ENCODE peak calls at places on chromosomes 3 and 15, in nine cellular contexts. K is astrocyte, N is coronary artery, U is A549, I is ascending aorta, X is HepG2, Z is spleen, F is Peyer's patch, O is heart right ventricle. A is an unnamed sample.

GRCh38 chr3:157961665-157962064 is 144.6 kb downstream of the SHOX2 start:
- DNase-seq in F (no peak), X (no peak), I (no peak), U (no peak), K (no peak), O (no peak), N (no peak), Z (no peak), A (no peak)

GRCh38 chr15:75727851-75728715 is 15.4 kb upstream of the CSPG4 start:
- DNase-seq in U (peak), N (no peak), F (peak), Z (peak), X (peak), K (no peak), O (peak), I (no peak), A (peak)

GRCh38 chr3:158642474-158643210 is 1.7 kb upstream of the GFM1 start:
- DNase-seq in U (no peak), I (no peak), Z (no peak), X (no peak), N (no peak), O (no peak), F (no peak), K (no peak), A (no peak)

GRCh38 chr3:170699158-170700053 is 113.5 kb upstream of the SLC7A14 start:
- DNase-seq in U (no peak), Z (no peak), O (no peak), K (no peak), X (no peak), I (no peak), N (no peak), F (no peak), A (peak)

GRCh38 chr3:134009345-134010000 is 20.3 kb downstream of the SLCO2A1 start:
- DNase-seq in I (no peak), N (no peak), X (no peak), Z (no peak), U (no peak), O (no peak), F (no peak), K (peak), A (peak)

GRCh38 chr3:81735334-81735733 is 26.1 kb downstream of the GBE1 start:
- DNase-seq in Z (peak), I (no peak), N (no peak), U (no peak), F (no peak), O (no peak), X (no peak), K (no peak), A (peak)

GRCh38 chr15:87707581-87708130 is 548.9 kb downstream of the NTRK3 start:
- DNase-seq in K (peak), I (no peak), U (no peak), O (no peak), N (peak), F (no peak), Z (no peak), X (no peak), A (peak)

GRCh38 chr3:106088270-106088669 is 219.5 kb upstream of the CBLB start:
- DNase-seq in X (no peak), K (no peak), I (no peak), Z (no peak), O (no peak), N (no peak), U (no peak), F (no peak), A (no peak)

GRCh38 chr3:171317133-171317532 is 143.1 kb downstream of the TNIK start:
- DNase-seq in N (no peak), K (no peak), U (no peak), Z (no peak), I (no peak), F (no peak), X (no peak), O (no peak), A (peak)

GRCh38 chr3:128878556-128879124 is 780 bp upstream of the ACAD9 start:
- DNase-seq in O (no peak), X (peak), F (no peak), U (peak), I (no peak), Z (peak), N (no peak), K (peak), A (peak)

GRCh38 chr3:197547618-197548017 is 8.2 kb downstream of the BDH1 start:
- DNase-seq in Z (no peak), U (no peak), I (no peak), N (no peak), X (peak), O (no peak), F (peak), K (no peak), A (no peak)

GRCh38 chr15:37792351-37792750 is 142.1 kb upstream of the TMCO5A start:
- DNase-seq in N (no peak), O (no peak), I (no peak), K (peak), X (no peak), Z (no peak), U (no peak), F (no peak), A (no peak)

GRCh38 chr3:8573342-8573926 is 71.2 kb downstream of the SSUH2 start:
- DNase-seq in O (no peak), I (no peak), N (no peak), U (no peak), F (no peak), Z (no peak), X (no peak), K (no peak), A (peak)

GRCh38 chr3:123758081-123758564 is 126.0 kb downstream of the MYLK start:
- DNase-seq in O (no peak), K (peak), X (peak), N (no peak), U (no peak), F (no peak), Z (no peak), I (no peak), A (no peak)

GRCh38 chr3:114478806-114479205 is 185.0 kb downstream of the TIGIT start:
- DNase-seq in F (no peak), O (no peak), U (no peak), K (no peak), X (no peak), Z (no peak), I (no peak), N (no peak), A (no peak)

GRCh38 chr3:183807329-183807728 is 18.0 kb downstream of the MAP6D1 start:
- DNase-seq in K (no peak), U (no peak), F (no peak), I (no peak), Z (peak), O (no peak), X (no peak), N (no peak), A (no peak)

GRCh38 chr3:8607285-8608040 is 37.1 kb downstream of the SSUH2 start:
- DNase-seq in I (peak), K (peak), N (peak), X (peak), U (peak), Z (no peak), O (peak), F (no peak), A (peak)

GRCh38 chr3:46399557-46399956 is 7.3 kb downstream of the CCR5AS start:
- DNase-seq in O (no peak), F (no peak), Z (no peak), U (no peak), N (no peak), K (peak), I (no peak), X (no peak), A (peak)

GRCh38 chr15:36601497-36601932 is 22.1 kb downstream of the CDIN1 start:
- DNase-seq in F (no peak), N (no peak), I (peak), K (peak), X (no peak), O (no peak), Z (no peak), U (no peak), A (peak)

GRCh38 chr3:87968668-87969067 is 90.1 kb downstream of the CGGBP1 start:
- DNase-seq in K (no peak), Z (no peak), N (no peak), F (no peak), U (no peak), X (no peak), O (no peak), I (no peak), A (no peak)

GRCh38 chr3:9690451-9691450 is 12.9 kb upstream of the CPNE9 start:
- DNase-seq in X (no peak), O (no peak), K (peak), I (no peak), F (no peak), N (no peak), Z (peak), U (no peak), A (peak)

GRCh38 chr3:59857589-59858346 is 807.9 kb upstream of the CFAP20DC start:
- DNase-seq in N (no peak), K (peak), O (peak), X (peak), U (peak), F (peak), Z (peak), I (no peak), A (peak)

GRCh38 chr15:70608156-70608555 is 155.2 kb downstream of the UACA start:
- DNase-seq in X (no peak), K (peak), N (no peak), F (no peak), U (no peak), Z (no peak), O (no peak), I (no peak), A (peak)

GRCh38 chr3:133838916-133839800 is 33.5 kb downstream of the SRPRB start:
- DNase-seq in Z (no peak), X (no peak), K (no peak), O (no peak), I (no peak), N (peak), U (no peak), F (no peak), A (no peak)

GRCh38 chr15:53022788-53023187 is 232.7 kb upstream of the ONECUT1 start:
- DNase-seq in F (no peak), Z (no peak), X (no peak), O (no peak), N (no peak), I (no peak), U (no peak), K (no peak), A (no peak)

GRCh38 chr15:68383161-68384074 is 48.5 kb downstream of the ITGA11 start:
- DNase-seq in N (peak), O (no peak), X (peak), Z (no peak), I (no peak), K (no peak), U (peak), F (no peak), A (peak)

GRCh38 chr3:171960159-171960558 is 79.2 kb upstream of the FNDC3B start:
- DNase-seq in X (no peak), N (no peak), I (no peak), K (no peak), F (no peak), U (no peak), Z (no peak), O (no peak), A (no peak)

GRCh38 chr15:92638709-92639365 is 16.7 kb downstream of the FAM174B start:
- DNase-seq in O (no peak), K (no peak), N (peak), U (no peak), Z (peak), I (no peak), F (no peak), X (no peak), A (no peak)

GRCh38 chr15:42608110-42608531 is 32.7 kb downstream of the STARD9 start:
- DNase-seq in X (no peak), Z (peak), U (no peak), I (no peak), O (no peak), N (no peak), K (peak), F (peak), A (no peak)

DNA sequence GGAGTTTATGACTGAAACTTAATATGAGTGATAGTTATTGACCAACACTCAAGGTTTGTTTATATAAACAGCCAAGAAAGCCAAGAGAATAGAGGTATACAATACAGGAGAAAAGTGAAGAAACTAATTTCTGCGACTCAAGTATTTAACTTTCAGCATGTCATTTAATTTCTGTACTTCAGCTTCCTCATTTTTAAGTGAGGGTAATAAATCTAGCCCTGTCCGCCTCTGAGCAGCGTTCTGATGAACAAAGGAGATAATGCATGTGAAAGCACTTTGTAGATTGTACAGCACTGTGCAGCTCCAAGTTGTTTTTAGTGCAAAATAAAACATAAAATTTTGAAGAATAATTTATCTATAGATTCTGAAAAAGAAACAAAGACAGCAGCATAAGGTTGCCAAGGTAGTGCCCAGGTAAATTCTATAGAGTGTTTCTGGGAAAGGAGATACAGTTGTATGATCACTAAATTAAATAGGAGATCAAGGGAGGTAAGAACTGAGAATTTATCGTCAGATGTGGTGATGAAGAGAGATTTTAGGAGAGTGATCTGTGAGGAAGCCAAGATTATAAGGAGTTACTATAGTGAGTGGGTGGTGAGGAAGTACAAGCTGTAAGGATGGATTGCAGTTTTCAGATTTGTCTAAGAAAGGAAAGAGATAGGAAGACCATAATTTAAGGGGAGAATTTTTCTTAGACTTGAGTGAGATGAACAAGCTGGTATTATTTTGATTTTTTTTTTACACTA is 71.3 kb downstream of the RASA2 start:
- DNase-seq in I (no peak), O (no peak), F (no peak), N (no peak), U (no peak), X (no peak), K (no peak), Z (no peak), A (no peak)
- H3K4me3 ChIP-seq in I (no peak), O (no peak), F (no peak), N (no peak), U (no peak), X (no peak), K (no peak), Z (no peak), A (no peak)

GRCh38 chr15:80667895-80668430 is 27.1 kb upstream of the ABHD17C start:
- DNase-seq in X (no peak), Z (no peak), O (no peak), U (no peak), F (no peak), K (no peak), I (no peak), N (no peak), A (no peak)

GRCh38 chr15:80665151-80665550 is 30.0 kb upstream of the ABHD17C start:
- DNase-seq in O (no peak), N (no peak), U (no peak), K (no peak), I (no peak), Z (no peak), X (no peak), F (no peak), A (no peak)

GRCh38 chr15:80673561-80674244 is 21.4 kb upstream of the ABHD17C start:
- DNase-seq in I (no peak), Z (no peak), K (no peak), F (no peak), U (no peak), N (no peak), X (no peak), O (no peak), A (no peak)

GRCh38 chr15:80669599-80670273 is 25.4 kb upstream of the ABHD17C start:
- DNase-seq in F (no peak), I (no peak), O (no peak), U (no peak), N (no peak), K (peak), Z (no peak), X (no peak), A (peak)

GRCh38 chr15:80668546-80669236 is 26.4 kb upstream of the ABHD17C start:
- DNase-seq in I (no peak), N (no peak), K (no peak), O (no peak), Z (no peak), F (no peak), X (no peak), U (no peak), A (no peak)
- TF ChIP-seq CTCF in I (no peak), N (no peak), K (no peak), O (no peak), Z (no peak), F (no peak), X (no peak), U (no peak), A (no peak)

GRCh38 chr3:101851833-101852232 is 2.5 kb downstream of the NFKBIZ start:
- DNase-seq in N (no peak), I (no peak), O (no peak), U (no peak), K (no peak), X (no peak), F (no peak), Z (no peak), A (no peak)
- H3K4me3 ChIP-seq in N (peak), I (peak), O (peak), U (peak), K (peak), X (peak), F (peak), Z (peak), A (peak)

GRCh38 chr15:101102746-101103145 is 149.1 kb downstream of the CHSY1 start:
- DNase-seq in F (no peak), X (no peak), I (no peak), O (no peak), N (no peak), U (no peak), K (no peak), Z (no peak), A (no peak)

GRCh38 chr15:101100118-101100517 is 151.7 kb downstream of the CHSY1 start:
- DNase-seq in F (no peak), O (no peak), Z (no peak), X (no peak), I (no peak), U (no peak), K (no peak), N (no peak), A (no peak)

GRCh38 chr15:101101676-101102075 is 150.2 kb downstream of the CHSY1 start:
- DNase-seq in Z (no peak), F (no peak), U (no peak), X (no peak), K (no peak), O (no peak), I (no peak), N (no peak), A (no peak)

GRCh38 chr15:101099183-101099582 is 152.7 kb downstream of the CHSY1 start:
- DNase-seq in X (no peak), O (no peak), U (no peak), Z (no peak), K (no peak), N (no peak), I (no peak), F (no peak), A (no peak)

DNA sequence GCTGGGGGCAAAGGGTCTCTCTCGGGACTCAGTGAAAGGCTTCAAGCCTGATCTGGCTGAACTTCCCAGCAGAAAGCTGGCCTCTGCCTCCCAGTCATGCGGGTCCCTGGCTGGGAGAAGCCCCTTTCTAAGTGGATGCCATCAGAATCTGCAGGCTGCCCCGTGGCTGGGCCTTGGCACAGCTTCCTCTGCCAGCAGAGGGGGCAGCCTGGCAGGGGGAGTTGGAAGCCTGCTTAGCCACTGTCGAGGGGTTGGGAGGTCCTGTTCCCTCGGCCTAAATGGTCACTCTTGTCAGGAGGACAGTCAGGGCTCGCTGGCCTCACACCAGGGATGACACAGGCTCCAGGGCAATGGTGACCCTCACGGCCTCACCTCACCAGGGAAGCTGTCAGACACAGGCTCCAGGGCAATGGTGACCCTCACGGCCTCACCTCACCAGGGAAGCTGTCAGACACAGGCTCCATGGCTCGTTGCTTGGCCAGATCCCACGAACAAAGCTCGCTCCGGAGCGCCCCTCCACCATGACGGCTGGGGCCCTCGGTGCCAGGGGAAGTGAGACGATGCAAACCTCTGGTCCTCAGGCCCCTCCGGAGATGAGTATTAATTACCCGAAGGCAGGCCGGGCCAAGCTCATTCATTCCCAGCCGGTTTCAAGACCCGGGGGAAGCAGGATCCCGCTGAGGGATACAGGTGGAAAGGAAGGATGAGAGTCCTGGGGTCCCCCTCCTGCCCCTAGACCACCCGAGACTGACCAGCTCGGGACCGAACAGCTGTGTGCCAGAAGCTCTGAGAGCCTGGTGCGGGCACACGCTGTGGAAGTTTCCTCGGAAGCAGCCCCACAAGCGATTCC is 151.0 kb downstream of the CHSY1 start:
- DNase-seq in Z (no peak), I (no peak), K (no peak), F (no peak), N (no peak), X (no peak), U (no peak), O (no peak), A (no peak)
- TF ChIP-seq CTCF in Z (no peak), I (no peak), K (no peak), F (no peak), N (no peak), X (no peak), U (no peak), O (no peak), A (no peak)